ENCODE peak calls at places on chromosomes 5 and 9, in five cellular contexts. W, S, A, K and J are unnamed samples.
A peak's percentile ranks its signal among the peaks of the same experiment; 100 is the strongest.

GRCh38 chr5:178547753-178548415 is 42.3 kb downstream of the COL23A1 start:
- DNase-seq in W (no peak), S (no peak), A (peak; percentile 72), K (no peak), J (no peak)

GRCh38 chr9:118686940-118687339 is 682.3 kb downstream of the BRINP1 start:
- DNase-seq in A (no peak), S (no peak), W (no peak), K (no peak), J (no peak)

GRCh38 chr5:40634154-40634553 is 45.6 kb upstream of the PTGER4 start:
- DNase-seq in A (no peak), W (no peak), K (no peak), S (no peak), J (no peak)

GRCh38 chr5:91312698-91313097 is 70.4 kb downstream of the ARRDC3 start:
- DNase-seq in A (no peak), S (no peak), W (no peak), K (no peak), J (no peak)

GRCh38 chr5:57777174-57777581 is 294.6 kb upstream of the ACTBL2 start:
- DNase-seq in S (no peak), K (no peak), A (no peak), W (no peak), J (no peak)

GRCh38 chr9:96617439-96618185 is 2.0 kb downstream of the CDC14B start:
- DNase-seq in K (no peak), A (no peak), S (no peak), W (no peak), J (no peak)

GRCh38 chr5:155260798-155261197 is 247.2 kb downstream of the KIF4B start:
- DNase-seq in A (no peak), K (no peak), W (no peak), S (no peak), J (no peak)

GRCh38 chr5:98816574-98817222 is 43.2 kb downstream of the RGMB start:
- DNase-seq in K (no peak), W (peak; percentile 33), A (no peak), S (no peak), J (no peak)

GRCh38 chr9:105355810-105356209 is 92.0 kb upstream of the FSD1L start:
- DNase-seq in S (no peak), K (no peak), A (no peak), W (peak; percentile 65), J (no peak)

GRCh38 chr5:132473608-132474007 is 17.0 kb downstream of the IRF1 start:
- DNase-seq in K (no peak), S (no peak), A (no peak), W (no peak), J (no peak)

GRCh38 chr5:172788771-172789686 is 18.0 kb upstream of the DUSP1 start:
- DNase-seq in A (peak; percentile 22), S (no peak), K (no peak), W (no peak), J (no peak)

GRCh38 chr9:123954518-123954917 is 24.6 kb upstream of the DENND1A start:
- DNase-seq in A (no peak), K (no peak), S (no peak), W (no peak), J (no peak)

GRCh38 chr9:97545507-97545906 is 44.0 kb downstream of the TMOD1 start:
- DNase-seq in K (no peak), W (no peak), S (no peak), A (no peak), J (no peak)

GRCh38 chr5:66796306-66797292 is 200.4 kb downstream of the MAST4 start:
- DNase-seq in W (peak; percentile 27), A (peak; percentile 7), S (peak; percentile 2), K (no peak), J (no peak)

GRCh38 chr9:11549311-11549794 is 936.6 kb upstream of the PTPRD start:
- DNase-seq in K (no peak), A (no peak), W (no peak), S (no peak), J (no peak)

GRCh38 chr5:4941957-4942830 is 197.9 kb upstream of the ADAMTS16 start:
- DNase-seq in S (no peak), W (no peak), A (no peak), K (no peak), J (peak; percentile 29)

GRCh38 chr5:2697446-2698200 is 53.9 kb downstream of the IRX2 start:
- DNase-seq in K (no peak), A (peak; percentile 26), S (no peak), W (no peak), J (no peak)

GRCh38 chr5:72951850-72952468 is 3.9 kb upstream of the FCHO2 start:
- DNase-seq in K (no peak), W (peak; percentile 63), S (peak; percentile 45), A (peak; percentile 7), J (no peak)

GRCh38 chr9:129328357-129329103 is 150.5 kb upstream of the IER5L start:
- DNase-seq in A (no peak), K (no peak), W (peak; percentile 83), S (no peak), J (no peak)

GRCh38 chr9:128007566-128008138 is 26.9 kb upstream of the EEIG1 start:
- DNase-seq in W (peak; percentile 68), A (peak; percentile 17), K (peak; percentile 78), S (no peak), J (peak; percentile 56)

GRCh38 chr5:158203256-158203655 is 344.3 kb upstream of the CLINT1 start:
- DNase-seq in S (no peak), A (no peak), K (no peak), W (peak; percentile 2), J (no peak)